ENCODE peak calls at places on chromosomes 6 and 20, in four cellular contexts. W, V, P and M are unnamed samples.

GRCh38 chr6:114432380-114432779 is 89.6 kb upstream of the HS3ST5 start:
- DNase-seq in W (no peak), V (no peak), P (no peak), M (no peak)

GRCh38 chr6:157983439-157984119 is 1.9 kb downstream of the SYNJ2 start:
- DNase-seq in W (peak; percentile 27), V (no peak), P (no peak), M (no peak)

GRCh38 chr6:155530219-155530834 is 74.7 kb upstream of the NOX3 start:
- DNase-seq in W (peak; percentile 68), V (no peak), P (peak; percentile 12), M (no peak)

GRCh38 chr6:22098623-22099022 is 198.2 kb downstream of the PRL start:
- DNase-seq in W (no peak), V (no peak), P (no peak), M (no peak)

GRCh38 chr6:101386982-101387381 is 6.5 kb upstream of the GRIK2 start:
- DNase-seq in W (no peak), V (no peak), P (no peak), M (no peak)

GRCh38 chr6:17666646-17667045 is 40.1 kb downstream of the NUP153 start:
- DNase-seq in W (no peak), V (no peak), P (no peak), M (no peak)

GRCh38 chr20:32941155-32941885 is 62.9 kb downstream of the SUN5 start:
- DNase-seq in W (peak; percentile 2), V (no peak), P (no peak), M (no peak)

GRCh38 chr6:51855310-51856082 is 231.9 kb downstream of the PKHD1 start:
- DNase-seq in W (peak; percentile 63), V (no peak), P (peak; percentile 65), M (no peak)

GRCh38 chr6:12977851-12978250 is 261.3 kb downstream of the PHACTR1 start:
- DNase-seq in W (no peak), V (no peak), P (no peak), M (no peak)

GRCh38 chr6:31132806-31133205 is 6.1 kb downstream of the PSORS1C2 start:
- DNase-seq in W (no peak), V (no peak), P (no peak), M (no peak)

GRCh38 chr6:30988209-30988825 is 4.8 kb downstream of the MUC21 start:
- DNase-seq in W (no peak), V (no peak), P (no peak), M (no peak)

GRCh38 chr6:2625581-2625980 is 125.1 kb downstream of the MYLK4 start:
- DNase-seq in W (peak; percentile 84), V (no peak), P (no peak), M (no peak)

GRCh38 chr6:45654673-45655072 is 276.9 kb upstream of the SUPT3H start:
- DNase-seq in W (no peak), V (no peak), P (no peak), M (no peak)

GRCh38 chr6:160039441-160039840 is 70.6 kb downstream of the IGF2R start:
- DNase-seq in W (no peak), V (no peak), P (no peak), M (no peak)

GRCh38 chr6:32436995-32437836 is 2.5 kb upstream of the HLA-DRA start:
- DNase-seq in W (peak; percentile 25), V (no peak), P (peak; percentile 76), M (no peak)

GRCh38 chr20:2252419-2253060 is 43.3 kb upstream of the TGM3 start:
- DNase-seq in W (no peak), V (no peak), P (no peak), M (no peak)

GRCh38 chr6:72716916-72717315 is 95.1 kb downstream of the KCNQ5 start:
- DNase-seq in W (no peak), V (no peak), P (no peak), M (no peak)

GRCh38 chr6:156699017-156699421 is 78.2 kb upstream of the ARID1B start:
- DNase-seq in W (peak; percentile 61), V (no peak), P (no peak), M (no peak)

GRCh38 chr6:152631376-152631775 is 5.8 kb downstream of the SYNE1 start:
- DNase-seq in W (no peak), V (no peak), P (no peak), M (no peak)

GRCh38 chr20:55166063-55166462 is 690.7 kb downstream of the DOK5 start:
- DNase-seq in W (no peak), V (no peak), P (no peak), M (no peak)

GRCh38 chr20:40688129-40689099 is 622 bp downstream of the MAFB start:
- DNase-seq in W (no peak), V (peak; percentile 37), P (no peak), M (no peak)

GRCh38 chr6:169000022-169000421 is 253.6 kb downstream of the THBS2 start:
- DNase-seq in W (no peak), V (no peak), P (no peak), M (no peak)

GRCh38 chr6:168949876-168950499 is 303.7 kb downstream of the THBS2 start:
- DNase-seq in W (peak; percentile 21), V (no peak), P (no peak), M (no peak)

GRCh38 chr6:135753196-135753595 is 98.3 kb upstream of the PDE7B start:
- DNase-seq in W (no peak), V (no peak), P (no peak), M (no peak)

GRCh38 chr6:160767019-160767646 is 65.1 kb downstream of the PLG start:
- DNase-seq in W (peak; percentile 74), V (peak; percentile 57), P (peak; percentile 65), M (no peak)

GRCh38 chr6:1593958-1594314 is 15.8 kb upstream of the FOXC1 start:
- DNase-seq in W (no peak), V (no peak), P (no peak), M (no peak)

GRCh38 chr6:116217069-116217468 is 36.8 kb downstream of the TSPYL4 start:
- DNase-seq in W (peak; percentile 71), V (no peak), P (peak; percentile 47), M (no peak)

GRCh38 chr6:7145269-7146078 is 37.7 kb downstream of the RREB1 start:
- DNase-seq in W (no peak), V (no peak), P (peak; percentile 67), M (no peak)
- H3K4me3 ChIP-seq in W (no peak overlapping the region), V (no peak overlapping the region), P (peak overlapping the region; percentile 43), M (no peak overlapping the region)

GRCh38 chr6:166500246-166500645 is 86.2 kb downstream of the RAMACL start:
- DNase-seq in W (no peak), V (no peak), P (no peak), M (no peak)
- H3K36me3 ChIP-seq in W (no peaks in the 10 kb centered on the region), V (peaks cover 19% of the 10 kb centered on the region), P (no peaks in the 10 kb centered on the region), M (peaks cover 24% of the 10 kb centered on the region)

DNA sequence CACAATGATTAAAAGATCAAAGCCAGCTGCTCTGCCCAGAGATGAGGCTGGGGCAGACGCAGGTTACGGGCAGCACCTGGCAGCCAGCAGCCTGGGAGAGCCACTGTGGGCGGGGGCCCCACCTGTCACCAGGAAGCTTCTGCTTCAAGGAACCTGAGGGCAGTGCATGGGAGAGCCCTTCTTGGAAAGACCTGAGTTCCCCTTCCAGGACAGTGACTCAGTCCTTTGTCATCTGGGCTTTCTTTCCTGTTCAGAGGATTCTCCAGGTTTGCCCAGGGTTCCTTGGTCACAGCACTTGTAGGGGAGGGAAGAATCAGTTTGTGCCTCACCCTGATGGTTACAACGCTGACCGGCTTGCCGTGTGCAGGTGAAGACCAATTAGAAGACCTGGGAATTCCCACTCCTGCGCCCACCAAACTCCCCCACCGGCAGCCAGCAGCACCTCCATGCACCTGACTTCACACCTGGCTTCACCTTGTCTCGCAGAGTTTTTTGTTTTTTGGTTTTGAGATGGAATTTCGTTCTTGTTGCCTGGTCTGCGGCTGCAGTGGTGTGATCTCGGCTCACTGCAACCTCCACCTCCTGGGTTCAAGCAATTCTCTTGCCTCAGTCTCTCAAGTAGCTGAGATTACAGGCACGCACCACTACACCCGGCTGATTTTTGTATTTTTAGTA is 2.0 kb downstream of the ZBP1 start:
- DNase-seq in W (no peak), V (no peak), P (peak; percentile 78), M (no peak)
- H3K27me3 ChIP-seq in W (peaks cover 11% of the 10 kb centered on the region), V (no peaks in the 10 kb centered on the region), P (peaks cover under 1% of the 10 kb centered on the region), M (peaks cover 5% of the 10 kb centered on the region)

DNA sequence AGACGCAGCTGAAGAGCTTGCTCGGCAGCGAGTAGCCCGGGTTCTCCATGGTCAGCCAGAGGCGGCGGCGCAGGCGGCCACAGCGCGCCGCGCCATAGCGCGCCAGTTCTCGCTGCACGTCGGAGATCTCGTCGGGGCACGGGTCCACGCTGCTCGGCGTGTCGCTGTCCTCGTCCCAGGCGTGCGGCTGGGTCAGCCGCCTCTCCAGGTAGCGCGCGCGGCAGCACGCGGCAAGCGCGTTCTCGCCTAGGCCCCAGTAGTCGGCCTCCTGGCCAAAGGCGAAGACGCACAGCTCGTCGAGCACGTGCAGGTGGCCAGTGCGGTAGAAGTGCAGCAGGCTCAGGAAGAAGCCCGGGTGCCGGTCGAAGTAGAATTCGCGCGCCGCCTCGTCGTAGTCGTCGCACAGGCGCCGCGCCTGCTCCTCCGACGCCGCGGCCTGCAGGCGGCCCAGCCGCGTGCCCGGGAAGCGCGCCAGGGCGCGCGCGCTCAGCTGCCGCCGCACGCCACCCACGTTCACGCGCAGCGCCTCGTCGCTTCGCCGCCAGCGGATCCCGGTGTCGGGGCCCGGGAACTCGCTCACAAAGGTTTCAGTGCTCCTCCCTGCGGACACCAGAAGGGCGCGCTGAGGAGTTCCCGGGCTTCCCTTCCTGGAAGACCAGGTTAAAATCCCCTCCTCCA is 2.7 kb downstream of the KCNS1 start:
- DNase-seq in W (peak; percentile 70), V (peak; percentile 26), P (no peak), M (no peak)
- H3K4me3 ChIP-seq in W (no peak overlapping the region), V (no peak overlapping the region), P (no peak overlapping the region), M (no peak overlapping the region)

DNA sequence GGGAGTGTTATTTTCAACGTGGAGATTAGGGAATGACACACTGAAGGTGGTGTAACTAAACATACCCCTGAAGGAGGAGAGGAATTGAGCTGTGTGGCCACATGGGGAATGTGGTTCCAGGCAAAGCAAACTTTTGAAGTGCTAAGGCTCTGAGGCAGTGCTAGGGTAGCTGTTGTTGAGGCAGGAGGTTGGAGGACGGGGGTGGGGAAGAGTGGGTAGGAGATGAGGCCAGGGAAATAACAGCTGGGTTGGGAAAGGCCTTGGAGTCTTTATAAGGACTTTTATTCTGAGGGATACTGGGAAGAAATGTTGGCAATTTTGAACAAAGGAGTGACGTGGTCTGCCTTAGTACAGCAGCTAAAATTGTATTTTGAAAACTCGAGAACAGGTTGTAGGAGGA is 13.0 kb downstream of the RPRD1B start:
- DNase-seq in W (no peak), V (no peak), P (no peak), M (no peak)
- H3K36me3 ChIP-seq in W (peaks cover 31% of the 10 kb centered on the region), V (peaks cover 29% of the 10 kb centered on the region), P (peaks cover 9% of the 10 kb centered on the region), M (peaks cover 5% of the 10 kb centered on the region)